ENCODE peak calls at places on chromosomes 4 and X, in five cellular contexts. I is stomach, D is gastrocnemius medialis, K is esophagus squamous epithelium, X is uterus. J is an unnamed sample.

GRCh38 chr4:90226734-90227133 is 99.5 kb downstream of the CCSER1 start:
- DNase-seq in D (no peak), K (no peak), X (no peak), I (no peak), J (no peak)

GRCh38 chrX:292900-293897 is 12.0 kb downstream of the PLCXD1 start:
- DNase-seq in X (no peak), K (no peak), I (peak), D (peak), J (no peak)

GRCh38 chrX:121221321-121221977 is 174.0 kb downstream of the GLUD2 start:
- DNase-seq in D (no peak), X (no peak), K (no peak), I (no peak), J (no peak)

GRCh38 chr4:107468812-107469211 is 251.2 kb downstream of the PAPSS1 start:
- DNase-seq in D (no peak), X (no peak), I (no peak), K (no peak), J (no peak)

GRCh38 chrX:65688403-65688881 is 21.0 kb downstream of the MSN start:
- DNase-seq in I (no peak), X (no peak), D (no peak), K (no peak), J (no peak)

GRCh38 chr4:102390438-102390837 is 45.2 kb upstream of the SLC39A8 start:
- DNase-seq in D (no peak), I (no peak), X (no peak), K (no peak), J (no peak)

GRCh38 chr4:95417531-95417930 is 131.2 kb downstream of the UNC5C start:
- DNase-seq in D (no peak), I (no peak), K (no peak), X (no peak), J (no peak)

GRCh38 chr4:2923678-2924173 is 39.5 kb downstream of the NOP14 start:
- DNase-seq in K (no peak), D (peak), X (peak), I (peak), J (no peak)

GRCh38 chr4:177229331-177229730 is 80.3 kb upstream of the NEIL3 start:
- DNase-seq in D (no peak), K (no peak), X (no peak), I (no peak), J (no peak)

GRCh38 chr4:150078996-150079581 is 844 bp downstream of the DCLK2 start:
- DNase-seq in D (no peak), I (no peak), X (peak), K (no peak), J (peak)

GRCh38 chr4:13498464-13498863 is 14.3 kb upstream of the RAB28 start:
- DNase-seq in X (no peak), K (no peak), I (no peak), D (no peak), J (no peak)

GRCh38 chrX:103187953-103188475 is 26.9 kb upstream of the BEX4 start:
- DNase-seq in X (no peak), I (no peak), D (no peak), K (no peak), J (no peak)

GRCh38 chr4:38815879-38816782 is 11.5 kb upstream of the TLR1 start:
- DNase-seq in D (no peak), X (no peak), K (no peak), I (no peak), J (no peak)

GRCh38 chrX:93673869-93674271 is at the start of gene FAM133A:
- DNase-seq in I (no peak), D (no peak), K (no peak), X (no peak), J (no peak)

GRCh38 chr4:112648263-112649054 is 11.5 kb downstream of the LARP7 start:
- DNase-seq in K (no peak), X (no peak), I (no peak), D (no peak), J (no peak)

GRCh38 chrX:108018659-108019381 is 26.0 kb upstream of the VSIG1 start:
- DNase-seq in X (no peak), K (no peak), I (no peak), D (no peak), J (no peak)

GRCh38 chr4:156971623-156972369 is at the start of gene PDGFC:
- DNase-seq in D (peak), K (no peak), X (peak), I (peak), J (peak)

GRCh38 chrX:101160001-101160400 is 59.6 kb upstream of the DRP2 start:
- DNase-seq in D (no peak), I (no peak), K (no peak), X (no peak), J (no peak)

GRCh38 chrX:119189115-119189514 is 47.0 kb upstream of the PGRMC1 start:
- DNase-seq in K (no peak), D (no peak), X (no peak), I (no peak), J (no peak)

GRCh38 chr4:26420438-26420837 is 69.8 kb downstream of the CCKAR start:
- DNase-seq in D (no peak), X (no peak), I (no peak), K (no peak), J (no peak)

GRCh38 chr4:26424143-26424542 is 66.1 kb downstream of the CCKAR start:
- DNase-seq in I (no peak), D (no peak), K (no peak), X (no peak), J (no peak)

GRCh38 chr4:26418107-26418506 is 72.2 kb downstream of the CCKAR start:
- DNase-seq in X (no peak), D (no peak), I (no peak), K (no peak), J (no peak)

GRCh38 chr4:26418850-26419249 is 71.4 kb downstream of the CCKAR start:
- DNase-seq in I (no peak), D (no peak), X (no peak), K (no peak), J (no peak)

DNA sequence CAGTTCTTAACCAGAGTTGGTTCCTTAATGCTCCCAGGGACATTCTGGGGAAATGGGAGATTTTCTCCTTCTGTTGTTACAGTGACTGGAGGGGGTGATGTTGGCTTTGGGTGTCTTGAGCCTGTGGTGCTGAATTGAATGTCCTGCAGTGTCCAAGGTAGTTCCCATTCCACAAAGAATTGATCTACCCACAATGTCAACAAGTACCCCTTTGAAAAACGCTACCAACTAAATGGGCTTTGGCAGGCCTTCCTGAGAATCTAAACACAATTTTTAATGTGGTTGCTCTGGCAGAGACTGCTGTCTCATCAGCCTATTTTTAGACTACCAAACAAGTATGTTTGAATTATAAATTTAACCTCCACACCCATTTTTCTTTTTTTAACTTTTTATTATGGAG is 69.4 kb downstream of the CCKAR start:
- DNase-seq in K (no peak), I (no peak), X (no peak), D (no peak), J (peak)
- TF ChIP-seq POLR2A in K (no peak), I (no peak), X (no peak), D (no peak), J (no peak)

GRCh38 chr4:53346920-53347852 is 18.7 kb downstream of the SCFD2 start:
- DNase-seq in K (no peak), X (no peak), I (no peak), D (no peak), J (no peak)
- H3K4me3 ChIP-seq in K (no peak), X (no peak), I (no peak), D (no peak), J (no peak)

DNA sequence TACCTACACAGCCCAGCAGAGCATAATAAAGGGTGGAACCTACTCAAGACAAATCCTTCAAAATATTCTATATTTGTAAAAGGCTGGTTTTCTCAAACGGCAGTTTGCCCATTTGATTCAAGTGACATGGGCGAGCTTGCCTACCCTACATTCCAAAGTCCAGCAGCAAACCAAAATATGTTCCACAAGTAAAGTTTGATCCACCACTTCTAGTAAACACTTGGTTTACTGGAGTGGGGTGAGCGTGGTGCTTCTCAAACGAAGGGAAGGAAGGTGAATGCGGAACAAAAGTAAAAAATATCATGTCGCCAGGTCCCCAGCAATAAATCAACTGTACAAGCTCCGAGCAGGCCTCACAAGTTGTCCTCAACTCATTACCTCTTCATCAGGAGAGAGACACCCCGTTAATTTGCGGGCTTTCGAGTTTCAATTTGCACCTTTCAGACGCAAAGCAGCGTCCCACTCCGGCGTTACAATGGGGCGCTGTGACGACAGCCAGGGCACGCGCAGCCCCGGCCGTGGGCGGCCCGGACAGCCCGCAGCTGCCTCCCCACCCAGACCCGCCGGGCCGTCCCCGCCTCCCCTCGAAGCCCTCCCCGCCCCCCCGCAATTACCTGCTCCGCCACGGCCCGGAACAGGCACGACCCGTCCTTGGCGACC is 1.1 kb downstream of the OTUD4 start:
- DNase-seq in X (peak), I (peak), D (peak), K (peak), J (peak)
- TF ChIP-seq POLR2A in X (no peak), I (no peak), D (peak), K (no peak), J (peak)

DNA sequence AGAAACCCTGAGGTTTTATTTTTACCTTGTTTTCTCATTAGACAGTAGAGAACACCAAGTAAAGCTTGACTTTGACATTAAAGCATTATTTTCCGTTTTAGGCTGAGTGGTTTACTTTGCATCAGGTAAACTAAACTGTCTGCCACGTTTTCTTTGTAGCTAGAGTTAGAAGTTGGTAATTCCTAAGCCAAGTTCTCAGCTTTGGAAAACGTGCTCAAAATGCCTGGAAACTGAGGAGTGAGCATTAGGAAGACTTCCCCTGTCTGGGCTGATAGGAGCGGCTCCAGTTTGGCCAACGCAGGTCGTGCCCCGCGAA is 815 bp downstream of the PDLIM3 start:
- DNase-seq in K (no peak), D (no peak), I (no peak), X (no peak), J (no peak)
- H3K4me3 ChIP-seq in K (peak), D (peak), I (peak), X (peak), J (peak)

DNA sequence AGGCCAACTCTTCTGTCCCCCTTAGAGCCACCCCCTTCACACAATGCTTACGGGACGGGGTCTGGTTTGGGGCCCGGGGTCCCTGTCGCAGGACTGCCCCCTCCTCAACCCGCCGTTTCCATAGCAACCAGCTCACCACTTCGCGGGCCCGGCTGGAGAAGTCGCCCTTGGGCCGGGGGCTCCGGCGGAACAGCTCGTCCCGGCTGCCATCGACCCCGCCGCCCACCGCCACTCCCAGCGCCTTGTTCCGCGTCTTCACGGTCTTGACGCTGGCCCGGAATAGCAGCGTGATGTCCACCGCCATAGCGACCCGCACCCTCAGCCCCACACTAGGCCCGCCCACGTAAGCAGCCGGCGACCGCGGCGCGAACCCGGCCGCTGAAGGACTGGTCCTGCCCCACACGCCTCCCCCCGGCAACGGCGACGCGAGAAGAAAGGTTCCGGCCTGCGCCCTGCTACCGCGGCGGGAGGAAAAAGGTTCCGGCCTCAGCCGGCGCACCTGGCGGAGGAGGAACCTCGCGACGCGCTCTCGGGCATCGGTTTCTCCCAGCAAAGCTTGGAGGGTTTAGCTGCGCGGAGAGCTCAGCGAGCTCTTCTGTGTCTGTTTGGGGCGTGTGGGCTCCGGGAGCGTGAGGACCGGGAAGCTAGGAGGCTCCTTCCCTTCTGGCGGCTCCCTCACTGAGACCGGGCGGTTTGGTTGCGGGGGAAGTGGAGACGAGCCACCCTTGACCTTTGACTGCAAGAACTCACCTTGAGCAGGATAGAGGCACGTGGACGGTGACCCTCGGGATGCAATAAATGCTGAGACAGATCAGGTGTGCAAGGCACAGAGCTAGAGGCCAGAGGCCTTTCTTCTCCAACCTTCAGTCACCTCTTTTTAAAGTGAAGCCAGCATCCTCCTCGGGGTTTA is at the start of gene STX18:
- DNase-seq in D (peak), X (peak), K (peak), I (peak), J (peak)
- TF ChIP-seq POLR2A in D (peak), X (peak), K (no peak), I (no peak), J (peak)

DNA sequence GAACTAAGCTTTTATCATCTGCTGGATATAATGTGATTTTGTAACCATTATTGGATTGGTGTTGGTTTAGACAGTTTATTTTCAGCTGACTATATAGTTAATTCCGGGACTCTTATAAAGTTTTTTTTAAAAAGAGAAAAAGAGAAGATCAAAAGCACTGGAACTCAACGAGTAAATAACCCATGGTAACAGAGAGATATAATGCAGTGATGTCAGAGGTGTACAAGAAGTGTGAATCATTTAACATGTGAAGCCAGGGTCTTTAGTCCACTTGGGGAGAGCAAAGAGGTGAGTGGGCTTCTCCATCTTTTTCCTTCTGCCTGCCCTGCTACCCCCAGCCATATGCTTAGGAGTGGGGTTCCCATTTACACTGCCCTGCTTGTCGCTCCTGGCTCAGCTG is 3.2 kb downstream of the TMEM165 start:
- DNase-seq in D (no peak), X (no peak), K (no peak), I (no peak), J (no peak)
- H3K4me3 ChIP-seq in D (peak), X (peak), K (peak), I (peak), J (no peak)

GRCh38 chr4:87005369-87005689 is 70.5 kb downstream of the AFF1 start:
- DNase-seq in D (no peak), I (no peak), X (no peak), K (no peak), J (no peak)
- TF ChIP-seq POLR2A in D (no peak), I (no peak), X (no peak), K (no peak), J (no peak)

J was measured in prostate gland.